ENCODE peak calls at places on chromosomes 1 and 21, in six cellular contexts. V, R, Y, W, H and J are unnamed samples.

GRCh38 chr1:169091480-169091941 is 15.0 kb upstream of the ATP1B1 start:
- DNase-seq in V (no peak), R (no peak), Y (peak), W (no peak), H (no peak), J (no peak)

GRCh38 chr1:159868766-159869165 is 6.3 kb upstream of the VSIG8 start:
- DNase-seq in V (no peak), R (no peak), Y (no peak), W (no peak), H (no peak), J (no peak)

GRCh38 chr1:192986110-192986747 is 72.9 kb downstream of the UCHL5 start:
- DNase-seq in V (no peak), R (no peak), Y (peak), W (no peak), H (no peak), J (no peak)

GRCh38 chr1:66271216-66271903 is 262.6 kb upstream of the SGIP1 start:
- DNase-seq in V (peak), R (no peak), Y (peak), W (peak), H (peak), J (peak)

GRCh38 chr1:230431517-230431916 is 5.4 kb upstream of the PGBD5 start:
- DNase-seq in V (no peak), R (no peak), Y (no peak), W (no peak), H (no peak), J (no peak)

GRCh38 chr1:56132520-56132919 is 446.8 kb downstream of the PLPP3 start:
- DNase-seq in V (no peak), R (no peak), Y (no peak), W (no peak), H (no peak), J (no peak)

GRCh38 chr1:180881806-180882509 is 30.7 kb upstream of the KIAA1614 start:
- DNase-seq in V (no peak), R (peak), Y (no peak), W (peak), H (peak), J (peak)

GRCh38 chr1:169368406-169368769 is 393 bp downstream of the BLZF1 start:
- DNase-seq in V (peak), R (peak), Y (peak), W (no peak), H (no peak), J (peak)

GRCh38 chr1:39671793-39672550 is at the start of gene NT5C1A:
- DNase-seq in V (no peak), R (no peak), Y (no peak), W (peak), H (no peak), J (peak)

GRCh38 chr21:32366191-32366590 is 26.6 kb downstream of the URB1 start:
- DNase-seq in V (no peak), R (no peak), Y (no peak), W (no peak), H (no peak), J (no peak)

GRCh38 chr1:40476924-40477679 is at the start of gene ZFP69:
- DNase-seq in V (peak), R (peak), Y (peak), W (peak), H (peak), J (peak)

GRCh38 chr1:20569523-20570098 is 17.2 kb downstream of the FAM43B start:
- DNase-seq in V (no peak), R (no peak), Y (no peak), W (no peak), H (no peak), J (no peak)

GRCh38 chr1:172682812-172683211 is 23.9 kb downstream of the FASLG start:
- DNase-seq in V (no peak), R (no peak), Y (no peak), W (no peak), H (no peak), J (no peak)

GRCh38 chr1:162159515-162159914 is 90.0 kb downstream of the NOS1AP start:
- DNase-seq in V (no peak), R (peak), Y (no peak), W (no peak), H (no peak), J (no peak)

GRCh38 chr1:90854559-90854958 is 137.5 kb upstream of the BARHL2 start:
- DNase-seq in V (no peak), R (no peak), Y (no peak), W (no peak), H (no peak), J (no peak)